ENCODE peak calls at places on chromosomes 5 and 9, in ten cellular contexts. V is fibroblast of the aortic adventitia; I is transverse colon; E is CD4-positive, alpha-beta T cell; B is AG04449; Q is fibroblast of mammary gland; N is glutamatergic neuron; D is AG10803; Y is spleen; H is adrenal gland. L is an unnamed sample.

GRCh38 chr5:180460834-180461233 is 33.3 kb upstream of the CNOT6 start:
- DNase-seq in V (no peak), I (no peak), E (no peak), B (no peak), Q (no peak), N (no peak), D (no peak), Y (peak; percentile 42), H (no peak), L (no peak)

GRCh38 chr9:81686614-81687520 is 2.5 kb downstream of the TLE1 start:
- DNase-seq in V (peak; percentile 89), I (peak; percentile 89), E (no peak), B (no peak), Q (peak; percentile 76), N (peak; percentile 89), D (peak; percentile 78), Y (peak; percentile 94), H (peak; percentile 90), L (peak; percentile 66)

GRCh38 chr5:33933723-33934544 is 2.3 kb upstream of the RXFP3 start:
- DNase-seq in V (peak; percentile 56), I (no peak), E (no peak), B (no peak), Q (peak; percentile 44), N (no peak), D (peak; percentile 6), Y (no peak), H (no peak), L (peak; percentile 53)

GRCh38 chr9:110047955-110048472 is 159.9 kb downstream of the C9orf152 start:
- DNase-seq in V (no peak), I (no peak), E (no peak), B (no peak), Q (no peak), N (peak; percentile 78), D (no peak), Y (peak; percentile 86), H (peak; percentile 21), L (no peak)

GRCh38 chr9:97852399-97853055 is 499 bp upstream of the FOXE1 start:
- DNase-seq in V (no peak), I (no peak), E (no peak), B (no peak), Q (no peak), N (no peak), D (no peak), Y (no peak), H (no peak), L (no peak)

GRCh38 chr9:125525846-125526619 is 181.0 kb downstream of the MAPKAP1 start:
- DNase-seq in V (peak; percentile 93), I (no peak), E (no peak), B (peak; percentile 24), Q (peak; percentile 93), N (no peak), D (peak; percentile 66), Y (no peak), H (no peak), L (peak; percentile 61)

GRCh38 chr5:31237159-31237558 is 43.7 kb downstream of the CDH6 start:
- DNase-seq in V (peak; percentile 35), I (no peak), E (no peak), B (no peak), Q (peak; percentile 21), N (peak; percentile 26), D (peak; percentile 36), Y (no peak), H (no peak), L (no peak)

GRCh38 chr9:110638381-110638954 is 30.1 kb upstream of the MUSK start:
- DNase-seq in V (peak; percentile 79), I (no peak), E (no peak), B (no peak), Q (peak; percentile 70), N (no peak), D (peak; percentile 49), Y (no peak), H (no peak), L (peak; percentile 36)

GRCh38 chr5:178325311-178326053 is 92.9 kb upstream of the PHYKPL start:
- DNase-seq in V (no peak), I (no peak), E (no peak), B (no peak), Q (no peak), N (no peak), D (no peak), Y (peak; percentile 51), H (no peak), L (no peak)

GRCh38 chr5:35117960-35118359 is 70.2 kb upstream of the AGXT2 start:
- DNase-seq in V (peak; percentile 65), I (no peak), E (no peak), B (peak; percentile 46), Q (peak; percentile 80), N (no peak), D (peak; percentile 77), Y (no peak), H (no peak), L (peak; percentile 69)

GRCh38 chr9:5582835-5583195 is 46.1 kb upstream of the RIC1 start:
- DNase-seq in V (peak; percentile 93), I (no peak), E (peak; percentile 29), B (peak; percentile 26), Q (peak; percentile 81), N (no peak), D (peak; percentile 72), Y (peak; percentile 73), H (no peak), L (peak; percentile 62)

GRCh38 chr5:134072471-134073220 is 41.8 kb upstream of the TCF7 start:
- DNase-seq in V (no peak), I (no peak), E (no peak), B (no peak), Q (no peak), N (no peak), D (no peak), Y (no peak), H (no peak), L (no peak)

GRCh38 chr5:35430381-35431162 is 187.1 kb upstream of the SPEF2 start:
- DNase-seq in V (no peak), I (no peak), E (no peak), B (no peak), Q (no peak), N (no peak), D (no peak), Y (no peak), H (no peak), L (no peak)

GRCh38 chr9:134193912-134194535 is 29.7 kb upstream of the RNU6ATAC start:
- DNase-seq in V (no peak), I (no peak), E (no peak), B (no peak), Q (no peak), N (peak; percentile 27), D (no peak), Y (peak; percentile 43), H (no peak), L (no peak)

GRCh38 chr5:32323741-32324140 is 11.0 kb upstream of the MTMR12 start:
- DNase-seq in V (no peak), I (no peak), E (no peak), B (no peak), Q (no peak), N (no peak), D (no peak), Y (no peak), H (no peak), L (no peak)
- TF ChIP-seq CTCF in V (no peak), I (no peak), E (no peak), B (no peak), Q (no peak), N (no peak), D (no peak), Y (no peak), H (no peak), L (peak; percentile 26)

GRCh38 chr9:73565833-73566465 is 414.3 kb downstream of the ANXA1 start:
- DNase-seq in V (peak; percentile 23), I (no peak), E (no peak), B (no peak), Q (peak; percentile 52), N (peak; percentile 27), D (peak; percentile 0), Y (no peak), H (no peak), L (no peak)
- TF ChIP-seq CTCF in V (peak; percentile 46), I (no peak), E (no peak), B (no peak), Q (peak; percentile 67), N (no peak), D (peak; percentile 25), Y (no peak), H (peak; percentile 30), L (peak; percentile 12)

DNA sequence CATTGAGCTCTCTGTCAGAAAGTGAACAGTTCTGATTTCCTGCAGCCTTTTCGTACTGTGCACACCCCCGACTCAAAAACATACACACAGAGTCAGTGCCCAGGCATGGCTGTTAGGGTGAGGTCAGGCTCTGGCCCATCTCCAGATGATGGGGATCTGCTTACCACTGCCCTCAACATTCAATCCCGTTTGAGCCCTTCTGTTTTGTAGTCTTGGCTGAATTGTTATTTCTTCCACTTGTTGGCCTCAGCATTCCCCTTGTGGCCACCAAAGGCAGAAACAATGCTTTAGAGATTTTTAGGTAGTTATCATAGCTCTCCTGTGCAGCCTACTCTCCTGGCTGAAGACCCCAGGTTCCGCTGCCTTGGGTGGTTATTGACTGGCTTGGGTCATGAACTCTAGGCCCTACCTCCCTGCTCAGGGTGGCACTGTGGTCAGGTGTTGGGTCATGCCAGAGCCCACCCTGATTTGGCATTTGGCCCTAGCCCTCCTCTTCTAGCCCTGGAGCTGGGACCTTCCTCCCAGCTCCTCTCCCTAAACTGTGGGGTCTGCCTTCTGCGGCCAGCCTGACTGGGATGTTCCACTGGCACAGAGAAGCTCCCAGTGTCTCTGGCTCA is 7.8 kb upstream of the MYOZ3 start:
- DNase-seq in V (peak; percentile 66), I (no peak), E (no peak), B (no peak), Q (peak; percentile 64), N (no peak), D (peak; percentile 61), Y (no peak), H (no peak), L (peak; percentile 49)
- TF ChIP-seq CTCF in V (peak; percentile 77), I (no peak), E (no peak), B (peak; percentile 14), Q (peak; percentile 49), N (no peak), D (peak; percentile 52), Y (no peak), H (peak; percentile 19), L (peak; percentile 63)

GRCh38 chr5:10642367-10642766 is 78.5 kb downstream of the ANKRD33B start:
- DNase-seq in V (no peak), I (no peak), E (no peak), B (no peak), Q (no peak), N (no peak), D (no peak), Y (no peak), H (no peak), L (no peak)
- TF ChIP-seq CTCF in V (no peak), I (no peak), E (no peak), B (no peak), Q (no peak), N (no peak), D (no peak), Y (no peak), H (no peak), L (no peak)

DNA sequence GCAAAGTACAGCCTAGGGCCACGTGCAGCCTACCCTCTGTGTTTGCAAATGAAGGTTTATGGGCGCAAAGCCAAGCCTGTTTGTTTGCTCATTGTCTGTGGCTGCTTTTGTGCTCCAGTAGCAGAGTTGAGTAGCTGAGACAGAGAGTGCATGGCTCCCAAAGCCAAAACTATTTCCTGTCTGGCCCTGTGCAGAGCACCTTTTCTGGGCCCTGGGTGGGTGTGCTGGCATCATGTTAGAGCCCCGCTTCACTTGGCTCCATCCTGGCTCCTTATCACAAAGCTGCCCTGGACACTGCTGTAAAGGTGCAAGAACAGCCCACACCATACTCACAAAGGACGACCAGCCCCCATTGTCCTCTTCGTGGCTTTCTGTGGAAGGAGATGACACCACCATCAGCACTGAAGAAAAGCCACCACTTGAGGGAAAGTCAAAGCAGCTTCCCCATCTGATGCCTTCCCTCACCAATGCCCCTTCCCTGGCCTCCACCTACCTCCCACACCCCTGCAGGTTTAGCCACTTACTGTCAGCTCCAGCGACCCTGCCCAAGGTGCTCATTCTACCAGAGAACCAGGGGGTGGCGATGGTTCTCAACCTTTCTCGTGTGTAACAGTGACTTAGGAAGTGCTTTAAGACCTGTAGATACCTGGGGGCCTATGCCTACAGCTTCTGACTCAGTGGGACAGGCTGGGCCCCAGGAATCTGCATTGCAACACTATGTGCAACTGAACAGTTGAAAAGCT is 23.4 kb downstream of the LCP2 start:
- DNase-seq in V (no peak), I (no peak), E (peak; percentile 53), B (no peak), Q (no peak), N (no peak), D (no peak), Y (no peak), H (no peak), L (no peak)
- TF ChIP-seq CTCF in V (no peak), I (no peak), E (peak; percentile 55), B (no peak), Q (peak; percentile 9), N (no peak), D (peak; percentile 13), Y (peak; percentile 11), H (no peak), L (no peak)

L was measured in HFFc6.